ENCODE peak calls at places on chromosomes 11 and 22, in ten cellular contexts. One of them, this sample, is unnamed.

GRCh38 chr11:118908931-118909618 is 16.7 kb downstream of the BCL9L start:
- DNase-seq in stimulated activated CD8-positive, alpha-beta memory T cell treated with anti-CD3 and anti-CD28 coated beads, Interleukin-15, amount 100 ng/mL, for 1 hour: no peak
- DNase-seq in sigmoid colon: peak
- DNase-seq in HAP-1: peak
- DNase-seq in DMS153: peak
- DNase-seq in brain pericyte: peak
- DNase-seq in activated gamma-delta T cell treated with anti-CD3 and anti-CD28 coated beads, Interleukin-2, amount 50 U/mL, for 16 hours: no peak
- DNase-seq in SK-N-DZ: peak
- DNase-seq in globus pallidus: peak
- DNase-seq in NCI-H2081 treated with DMSO at 0.1 percent for 48 hours: no peak
- DNase-seq in this sample: peak

GRCh38 chr22:41308544-41308947 is 7.2 kb downstream of the ZC3H7B start:
- DNase-seq in stimulated activated CD8-positive, alpha-beta memory T cell treated with anti-CD3 and anti-CD28 coated beads, Interleukin-15, amount 100 ng/mL, for 1 hour: no peak
- DNase-seq in DMS153: no peak
- DNase-seq in sigmoid colon: no peak
- DNase-seq in globus pallidus: no peak
- DNase-seq in activated gamma-delta T cell treated with anti-CD3 and anti-CD28 coated beads, Interleukin-2, amount 50 U/mL, for 16 hours: no peak
- DNase-seq in HAP-1: no peak
- DNase-seq in brain pericyte: no peak
- DNase-seq in SK-N-DZ: no peak
- DNase-seq in NCI-H2081 treated with DMSO at 0.1 percent for 48 hours: no peak
- DNase-seq in this sample: no peak

GRCh38 chr11:6228520-6228919 is 5.9 kb downstream of the FHIP1B start:
- DNase-seq in SK-N-DZ: no peak
- DNase-seq in globus pallidus: no peak
- DNase-seq in stimulated activated CD8-positive, alpha-beta memory T cell treated with anti-CD3 and anti-CD28 coated beads, Interleukin-15, amount 100 ng/mL, for 1 hour: no peak
- DNase-seq in brain pericyte: no peak
- DNase-seq in sigmoid colon: no peak
- DNase-seq in HAP-1: no peak
- DNase-seq in activated gamma-delta T cell treated with anti-CD3 and anti-CD28 coated beads, Interleukin-2, amount 50 U/mL, for 16 hours: no peak
- DNase-seq in DMS153: no peak
- DNase-seq in NCI-H2081 treated with DMSO at 0.1 percent for 48 hours: no peak
- DNase-seq in this sample: no peak

GRCh38 chr11:114876231-114876630 is 197.9 kb downstream of the NXPE2 start:
- DNase-seq in DMS153: no peak
- DNase-seq in HAP-1: no peak
- DNase-seq in activated gamma-delta T cell treated with anti-CD3 and anti-CD28 coated beads, Interleukin-2, amount 50 U/mL, for 16 hours: no peak
- DNase-seq in globus pallidus: no peak
- DNase-seq in sigmoid colon: no peak
- DNase-seq in brain pericyte: no peak
- DNase-seq in NCI-H2081 treated with DMSO at 0.1 percent for 48 hours: no peak
- DNase-seq in stimulated activated CD8-positive, alpha-beta memory T cell treated with anti-CD3 and anti-CD28 coated beads, Interleukin-15, amount 100 ng/mL, for 1 hour: no peak
- DNase-seq in SK-N-DZ: no peak
- DNase-seq in this sample: no peak

GRCh38 chr11:38476808-38477565 is 1879.0 kb upstream of the RAG2 start:
- DNase-seq in sigmoid colon: no peak
- DNase-seq in DMS153: no peak
- DNase-seq in globus pallidus: no peak
- DNase-seq in activated gamma-delta T cell treated with anti-CD3 and anti-CD28 coated beads, Interleukin-2, amount 50 U/mL, for 16 hours: no peak
- DNase-seq in brain pericyte: no peak
- DNase-seq in stimulated activated CD8-positive, alpha-beta memory T cell treated with anti-CD3 and anti-CD28 coated beads, Interleukin-15, amount 100 ng/mL, for 1 hour: no peak
- DNase-seq in NCI-H2081 treated with DMSO at 0.1 percent for 48 hours: no peak
- DNase-seq in HAP-1: no peak
- DNase-seq in SK-N-DZ: no peak
- DNase-seq in this sample: no peak

GRCh38 chr11:128497057-128497957 is 90.1 kb downstream of the ETS1 start:
- DNase-seq in NCI-H2081 treated with DMSO at 0.1 percent for 48 hours: no peak
- DNase-seq in globus pallidus: no peak
- DNase-seq in sigmoid colon: peak
- DNase-seq in DMS153: peak
- DNase-seq in brain pericyte: peak
- DNase-seq in stimulated activated CD8-positive, alpha-beta memory T cell treated with anti-CD3 and anti-CD28 coated beads, Interleukin-15, amount 100 ng/mL, for 1 hour: no peak
- DNase-seq in HAP-1: no peak
- DNase-seq in activated gamma-delta T cell treated with anti-CD3 and anti-CD28 coated beads, Interleukin-2, amount 50 U/mL, for 16 hours: no peak
- DNase-seq in SK-N-DZ: no peak
- DNase-seq in this sample: peak

GRCh38 chr11:3225159-3225758 is 6.6 kb upstream of the MRGPRG start:
- DNase-seq in activated gamma-delta T cell treated with anti-CD3 and anti-CD28 coated beads, Interleukin-2, amount 50 U/mL, for 16 hours: no peak
- DNase-seq in SK-N-DZ: no peak
- DNase-seq in brain pericyte: no peak
- DNase-seq in DMS153: no peak
- DNase-seq in globus pallidus: no peak
- DNase-seq in sigmoid colon: peak
- DNase-seq in HAP-1: no peak
- DNase-seq in NCI-H2081 treated with DMSO at 0.1 percent for 48 hours: no peak
- DNase-seq in stimulated activated CD8-positive, alpha-beta memory T cell treated with anti-CD3 and anti-CD28 coated beads, Interleukin-15, amount 100 ng/mL, for 1 hour: no peak
- DNase-seq in this sample: no peak

GRCh38 chr22:17368144-17368726 is 1.0 kb upstream of the CECR2 start:
- DNase-seq in SK-N-DZ: no peak
- DNase-seq in globus pallidus: no peak
- DNase-seq in brain pericyte: no peak
- DNase-seq in DMS153: no peak
- DNase-seq in sigmoid colon: peak
- DNase-seq in HAP-1: peak
- DNase-seq in activated gamma-delta T cell treated with anti-CD3 and anti-CD28 coated beads, Interleukin-2, amount 50 U/mL, for 16 hours: no peak
- DNase-seq in NCI-H2081 treated with DMSO at 0.1 percent for 48 hours: no peak
- DNase-seq in stimulated activated CD8-positive, alpha-beta memory T cell treated with anti-CD3 and anti-CD28 coated beads, Interleukin-15, amount 100 ng/mL, for 1 hour: no peak
- DNase-seq in this sample: no peak

GRCh38 chr11:70952171-70952570 is 300.2 kb downstream of the SHANK2 start:
- DNase-seq in NCI-H2081 treated with DMSO at 0.1 percent for 48 hours: no peak
- DNase-seq in globus pallidus: peak
- DNase-seq in sigmoid colon: no peak
- DNase-seq in stimulated activated CD8-positive, alpha-beta memory T cell treated with anti-CD3 and anti-CD28 coated beads, Interleukin-15, amount 100 ng/mL, for 1 hour: no peak
- DNase-seq in brain pericyte: no peak
- DNase-seq in activated gamma-delta T cell treated with anti-CD3 and anti-CD28 coated beads, Interleukin-2, amount 50 U/mL, for 16 hours: no peak
- DNase-seq in HAP-1: no peak
- DNase-seq in SK-N-DZ: no peak
- DNase-seq in DMS153: no peak
- DNase-seq in this sample: no peak

GRCh38 chr11:1017269-1018005 is 19.1 kb downstream of the MUC6 start:
- DNase-seq in SK-N-DZ: peak
- DNase-seq in brain pericyte: no peak
- DNase-seq in DMS153: no peak
- DNase-seq in sigmoid colon: no peak
- DNase-seq in activated gamma-delta T cell treated with anti-CD3 and anti-CD28 coated beads, Interleukin-2, amount 50 U/mL, for 16 hours: no peak
- DNase-seq in globus pallidus: peak
- DNase-seq in HAP-1: no peak
- DNase-seq in NCI-H2081 treated with DMSO at 0.1 percent for 48 hours: no peak
- DNase-seq in stimulated activated CD8-positive, alpha-beta memory T cell treated with anti-CD3 and anti-CD28 coated beads, Interleukin-15, amount 100 ng/mL, for 1 hour: no peak
- DNase-seq in this sample: no peak

GRCh38 chr11:16857186-16857585 is 118.7 kb downstream of the C11orf58 start:
- DNase-seq in DMS153: no peak
- DNase-seq in SK-N-DZ: no peak
- DNase-seq in NCI-H2081 treated with DMSO at 0.1 percent for 48 hours: no peak
- DNase-seq in sigmoid colon: no peak
- DNase-seq in stimulated activated CD8-positive, alpha-beta memory T cell treated with anti-CD3 and anti-CD28 coated beads, Interleukin-15, amount 100 ng/mL, for 1 hour: no peak
- DNase-seq in globus pallidus: no peak
- DNase-seq in brain pericyte: no peak
- DNase-seq in activated gamma-delta T cell treated with anti-CD3 and anti-CD28 coated beads, Interleukin-2, amount 50 U/mL, for 16 hours: no peak
- DNase-seq in HAP-1: no peak
- DNase-seq in this sample: no peak

GRCh38 chr11:121512468-121513465 is 60.0 kb upstream of the SORL1-AS1 start:
- DNase-seq in NCI-H2081 treated with DMSO at 0.1 percent for 48 hours: no peak
- DNase-seq in stimulated activated CD8-positive, alpha-beta memory T cell treated with anti-CD3 and anti-CD28 coated beads, Interleukin-15, amount 100 ng/mL, for 1 hour: no peak
- DNase-seq in activated gamma-delta T cell treated with anti-CD3 and anti-CD28 coated beads, Interleukin-2, amount 50 U/mL, for 16 hours: no peak
- DNase-seq in brain pericyte: no peak
- DNase-seq in DMS153: no peak
- DNase-seq in globus pallidus: peak
- DNase-seq in sigmoid colon: no peak
- DNase-seq in SK-N-DZ: no peak
- DNase-seq in HAP-1: no peak
- DNase-seq in this sample: peak

GRCh38 chr11:119207300-119207570 is 1.1 kb downstream of the CBL start:
- DNase-seq in SK-N-DZ: no peak
- DNase-seq in sigmoid colon: no peak
- DNase-seq in NCI-H2081 treated with DMSO at 0.1 percent for 48 hours: no peak
- DNase-seq in globus pallidus: no peak
- DNase-seq in brain pericyte: no peak
- DNase-seq in stimulated activated CD8-positive, alpha-beta memory T cell treated with anti-CD3 and anti-CD28 coated beads, Interleukin-15, amount 100 ng/mL, for 1 hour: no peak
- DNase-seq in HAP-1: no peak
- DNase-seq in DMS153: no peak
- DNase-seq in activated gamma-delta T cell treated with anti-CD3 and anti-CD28 coated beads, Interleukin-2, amount 50 U/mL, for 16 hours: no peak
- DNase-seq in this sample: no peak

GRCh38 chr22:37496651-37497599 is 10.7 kb upstream of the MFNG start:
- DNase-seq in activated gamma-delta T cell treated with anti-CD3 and anti-CD28 coated beads, Interleukin-2, amount 50 U/mL, for 16 hours: no peak
- DNase-seq in brain pericyte: no peak
- DNase-seq in sigmoid colon: no peak
- DNase-seq in DMS153: no peak
- DNase-seq in globus pallidus: no peak
- DNase-seq in HAP-1: no peak
- DNase-seq in stimulated activated CD8-positive, alpha-beta memory T cell treated with anti-CD3 and anti-CD28 coated beads, Interleukin-15, amount 100 ng/mL, for 1 hour: no peak
- DNase-seq in SK-N-DZ: no peak
- DNase-seq in NCI-H2081 treated with DMSO at 0.1 percent for 48 hours: no peak
- DNase-seq in this sample: no peak